ENCODE peak calls at places on chromosome 4, in eight cellular contexts. D is fibroblast of mammary gland; C is stimulated activated CD4-positive, alpha-beta T cell treated with anti-CD3 and anti-CD28 coated beads, TNF-alpha, amount 100 ng/mL, for 1 hour; R is M059J; W is GM04503; O is NB4; V is GM12864; U is H4. Z is an unnamed sample.
A peak's percentile ranks its signal among the peaks of the same experiment; 100 is the strongest.

GRCh38 chr4:89715611-89716010 is 121.3 kb downstream of the SNCA start:
- DNase-seq in C (no peak), U (no peak), R (no peak), D (no peak), W (no peak), V (no peak), O (no peak), Z (no peak)

GRCh38 chr4:177696438-177696966 is 254.3 kb upstream of the AGA start:
- DNase-seq in R (peak; percentile 7), V (no peak), O (no peak), U (no peak), C (no peak), W (no peak), D (peak; percentile 30), Z (peak; percentile 11)

GRCh38 chr4:95833652-95834276 is 6.1 kb upstream of the PDHA2 start:
- DNase-seq in D (no peak), O (no peak), R (no peak), V (no peak), U (no peak), C (no peak), W (no peak), Z (no peak)

GRCh38 chr4:3321295-3321889 is 28.6 kb downstream of the RGS12 start:
- DNase-seq in U (no peak), V (no peak), W (no peak), C (no peak), O (no peak), D (peak; percentile 56), R (no peak), Z (no peak)

GRCh38 chr4:150874386-150875226 is 140.5 kb downstream of the LRBA start:
- DNase-seq in D (peak; percentile 9), V (no peak), U (no peak), O (no peak), R (no peak), W (no peak), C (no peak), Z (peak; percentile 5)

GRCh38 chr4:188015025-188015778 is 19.6 kb downstream of the ZFP42 start:
- DNase-seq in O (no peak), R (peak; percentile 34), D (no peak), W (no peak), U (peak; percentile 70), V (no peak), C (no peak), Z (peak; percentile 73)

GRCh38 chr4:114642173-114642780 is 43.7 kb downstream of the UGT8 start:
- DNase-seq in U (no peak), D (no peak), V (no peak), C (no peak), W (no peak), R (no peak), O (no peak), Z (no peak)

GRCh38 chr4:55272576-55272975 is 73.5 kb upstream of the SRD5A3 start:
- DNase-seq in U (no peak), R (no peak), D (no peak), V (no peak), C (no peak), O (no peak), W (no peak), Z (no peak)

GRCh38 chr4:2084316-2084715 is 25.2 kb downstream of the NAT8L start:
- DNase-seq in V (no peak), U (no peak), W (no peak), O (no peak), R (no peak), D (peak; percentile 19), C (no peak), Z (no peak)

GRCh38 chr4:74665346-74665745 is 129.0 kb downstream of the BTC start:
- DNase-seq in C (no peak), D (no peak), U (no peak), R (peak; percentile 8), V (no peak), W (no peak), O (no peak), Z (peak; percentile 87)

GRCh38 chr4:16187455-16187854 is 38.8 kb downstream of the TAPT1 start:
- DNase-seq in W (no peak), C (no peak), V (no peak), U (no peak), D (no peak), R (no peak), O (no peak), Z (no peak)

GRCh38 chr4:168802222-168802621 is 207.8 kb downstream of the CBR4 start:
- DNase-seq in D (no peak), W (no peak), C (no peak), O (no peak), R (no peak), V (no peak), U (no peak), Z (no peak)

GRCh38 chr4:7170012-7170411 is 22.3 kb upstream of the SORCS2 start:
- DNase-seq in C (no peak), V (no peak), W (no peak), O (no peak), R (no peak), D (no peak), U (no peak), Z (no peak)

GRCh38 chr4:82519072-82519471 is 42.7 kb downstream of the TMEM150C start:
- DNase-seq in W (no peak), D (peak; percentile 18), V (no peak), U (no peak), O (no peak), C (no peak), R (peak; percentile 42), Z (no peak)

GRCh38 chr4:77921701-77922100 is 59.1 kb downstream of the MRPL1 start:
- DNase-seq in O (no peak), C (no peak), D (peak; percentile 95), V (no peak), U (peak; percentile 75), R (peak; percentile 84), W (peak; percentile 81), Z (peak; percentile 82)

GRCh38 chr4:40584517-40585141 is 45.0 kb downstream of the RBM47 start:
- DNase-seq in U (no peak), W (no peak), O (no peak), R (no peak), V (no peak), C (no peak), D (no peak), Z (no peak)

GRCh38 chr4:156109943-156110925 is 156.6 kb upstream of the CTSO start:
- DNase-seq in D (peak; percentile 70), U (peak; percentile 33), O (peak; percentile 55), C (no peak), V (no peak), W (no peak), R (peak; percentile 21), Z (peak; percentile 83)

GRCh38 chr4:113539408-113539807 is 222.1 kb downstream of the CAMK2D start:
- DNase-seq in V (no peak), R (peak; percentile 46), O (no peak), U (no peak), C (no peak), D (peak; percentile 75), W (peak; percentile 56), Z (peak; percentile 39)

GRCh38 chr4:53586121-53586816 is 5.0 kb downstream of the LNX1 start:
- DNase-seq in C (no peak), O (no peak), W (peak; percentile 82), D (peak; percentile 93), V (no peak), U (peak; percentile 27), R (peak; percentile 54), Z (peak; percentile 74)

GRCh38 chr4:1069394-1069793 is 44.0 kb downstream of the RNF212 start:
- DNase-seq in U (no peak), R (no peak), V (no peak), C (no peak), D (no peak), O (no peak), W (no peak), Z (no peak)

GRCh38 chr4:139743027-139743426 is 77.4 kb downstream of the MGST2 start:
- DNase-seq in D (no peak), C (no peak), V (no peak), O (no peak), W (no peak), R (no peak), U (no peak), Z (no peak)

GRCh38 chr4:152500798-152501434 is 35.0 kb downstream of the FBXW7 start:
- DNase-seq in R (peak; percentile 73), U (peak; percentile 77), O (peak; percentile 90), D (peak; percentile 94), C (peak; percentile 36), V (peak; percentile 86), W (peak; percentile 34), Z (peak; percentile 68)

GRCh38 chr4:8709050-8709728 is 116.6 kb downstream of the CPZ start:
- DNase-seq in U (no peak), W (no peak), C (no peak), D (no peak), O (no peak), R (no peak), V (no peak), Z (no peak)

GRCh38 chr4:118682928-118683327 is 2.3 kb upstream of the METTL14 start:
- DNase-seq in W (no peak), U (peak; percentile 32), O (peak; percentile 62), D (peak; percentile 47), C (no peak), V (no peak), R (peak; percentile 26), Z (peak; percentile 5)

GRCh38 chr4:161496-162284 is 37.4 kb downstream of the ZNF718 start:
- DNase-seq in O (peak; percentile 33), U (no peak), C (no peak), W (no peak), V (no peak), D (peak; percentile 3), R (no peak), Z (no peak)

GRCh38 chr4:83356899-83357661 is 22.4 kb upstream of the HPSE start:
- DNase-seq in O (no peak), W (peak; percentile 85), U (peak; percentile 84), R (peak; percentile 93), V (no peak), C (no peak), D (peak; percentile 94), Z (peak; percentile 82)